ENCODE peak calls at places on chromosome 3, in four cellular contexts. U is left ventricle myocardium inferior; M is CD4-positive, alpha-beta memory T cell; C is CD8-positive, alpha-beta memory T cell. D is an unnamed sample.

GRCh38 chr3:144546539-144546938 is 574.9 kb downstream of the DIPK2A start:
- DNase-seq in U (no peak), M (no peak), C (no peak), D (no peak)

GRCh38 chr3:13540332-13540995 is 8.5 kb upstream of the FBLN2 start:
- DNase-seq in U (peak; percentile 60), M (no peak), C (no peak), D (no peak)

GRCh38 chr3:127037423-127037841 is 54.5 kb downstream of the PLXNA1 start:
- DNase-seq in U (peak; percentile 14), M (no peak), C (no peak), D (no peak)

GRCh38 chr3:196496183-196496582 is 7.4 kb downstream of the RNF168 start:
- DNase-seq in U (no peak), M (no peak), C (no peak), D (no peak)

GRCh38 chr3:193552911-193553310 is 1.8 kb downstream of the ATP13A4 start:
- DNase-seq in U (no peak), M (no peak), C (no peak), D (no peak)

GRCh38 chr3:42884324-42884723 is 8.6 kb upstream of the CYP8B1 start:
- DNase-seq in U (no peak), M (no peak), C (no peak), D (no peak)

GRCh38 chr3:132253262-132253878 is 63.8 kb upstream of the ACP3 start:
- DNase-seq in U (no peak), M (no peak), C (no peak), D (no peak)

GRCh38 chr3:55630921-55631299 is 143.8 kb upstream of the WNT5A start:
- DNase-seq in U (no peak), M (no peak), C (no peak), D (no peak)

GRCh38 chr3:9218514-9218846 is 31.0 kb downstream of the SRGAP3 start:
- DNase-seq in U (no peak), M (no peak), C (no peak), D (no peak)

DNA sequence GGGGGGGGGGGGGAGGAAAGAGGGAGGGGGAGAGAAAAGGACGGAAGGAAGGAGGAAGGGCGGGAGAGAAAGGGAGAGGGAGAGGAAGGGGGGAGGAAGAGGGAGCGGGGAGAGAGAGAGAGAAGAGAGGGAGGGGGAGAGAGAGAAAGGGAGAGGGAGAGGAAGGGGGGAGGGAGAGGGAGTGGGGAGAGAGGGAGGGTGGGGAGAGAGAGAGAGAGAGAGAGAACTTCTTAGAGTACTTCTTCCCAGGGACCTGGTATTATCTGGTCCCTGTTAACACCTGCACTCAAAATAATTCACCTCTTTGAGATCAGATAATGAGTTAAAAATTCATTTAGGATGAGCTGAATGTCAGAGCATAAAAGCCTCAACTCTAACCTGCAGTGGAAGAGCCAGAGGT is 1.1 kb downstream of the SEC13 start:
- DNase-seq in U (no peak), M (no peak), C (no peak), D (no peak)
- H3K4me3 ChIP-seq in U (peak overlapping the region; percentile 100), M (peak overlapping the region; percentile 95), C (peak overlapping the region; percentile 94), D (peak overlapping the region; percentile 98)

GRCh38 chr3:49727154-49727923 is 3.6 kb upstream of the GMPPB start:
- DNase-seq in U (peak; percentile 14), M (no peak), C (no peak), D (no peak)

GRCh38 chr3:49727924-49728361 is 4.2 kb upstream of the GMPPB start:
- DNase-seq in U (no peak), M (no peak), C (no peak), D (no peak)

GRCh38 chr3:49723631-49724551 is at the start of gene GMPPB:
- DNase-seq in U (peak; percentile 98), M (peak; percentile 92), C (peak; percentile 92), D (peak; percentile 87)

GRCh38 chr3:49724586-49724985 is 835 bp upstream of the GMPPB start:
- DNase-seq in U (peak; percentile 15), M (peak; percentile 84), C (peak; percentile 33), D (peak; percentile 39)

DNA sequence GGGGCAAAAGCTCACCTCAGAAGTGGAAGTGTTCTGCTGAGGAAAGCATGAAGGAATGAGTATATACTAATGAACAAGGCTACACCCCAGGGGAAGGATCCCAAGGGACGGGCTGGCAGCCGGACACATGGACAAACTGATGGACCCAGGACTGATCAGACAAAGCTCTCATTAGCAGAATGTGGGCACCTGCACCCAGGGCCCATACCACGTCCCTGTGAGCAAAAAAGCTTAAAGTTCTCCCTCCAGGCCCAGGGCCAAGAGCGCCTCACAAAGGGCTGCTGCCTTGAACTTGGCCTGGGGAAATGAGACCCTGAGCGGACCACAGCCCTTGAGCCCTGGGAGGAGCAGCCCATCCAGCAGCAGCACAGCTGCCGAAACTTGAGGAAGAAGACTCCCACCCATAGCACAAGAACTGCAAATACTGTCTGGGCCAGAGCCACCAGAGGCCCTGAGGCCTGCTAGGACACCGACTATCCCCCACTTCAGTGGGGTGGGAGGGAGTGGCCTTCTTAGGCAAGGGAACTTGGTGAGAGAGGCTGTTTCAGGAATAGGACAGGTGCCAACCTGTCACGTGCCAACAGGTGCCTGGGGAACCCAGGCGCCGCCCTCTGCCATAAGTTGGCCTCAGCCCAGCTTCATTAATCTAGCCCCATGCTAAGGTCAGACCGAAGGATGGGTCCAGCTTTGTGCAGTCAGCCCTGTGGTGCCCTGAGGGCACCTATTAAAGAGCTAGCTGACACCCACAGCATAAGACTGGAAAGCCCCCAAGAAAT is 2.3 kb upstream of the GMPPB start:
- DNase-seq in U (peak; percentile 12), M (no peak), C (no peak), D (no peak)
- H3K27ac ChIP-seq in U (peak overlapping the region; percentile 96), M (peak overlapping the region; percentile 99), C (no peak overlapping the region), D (peak overlapping the region; percentile 95)

DNA sequence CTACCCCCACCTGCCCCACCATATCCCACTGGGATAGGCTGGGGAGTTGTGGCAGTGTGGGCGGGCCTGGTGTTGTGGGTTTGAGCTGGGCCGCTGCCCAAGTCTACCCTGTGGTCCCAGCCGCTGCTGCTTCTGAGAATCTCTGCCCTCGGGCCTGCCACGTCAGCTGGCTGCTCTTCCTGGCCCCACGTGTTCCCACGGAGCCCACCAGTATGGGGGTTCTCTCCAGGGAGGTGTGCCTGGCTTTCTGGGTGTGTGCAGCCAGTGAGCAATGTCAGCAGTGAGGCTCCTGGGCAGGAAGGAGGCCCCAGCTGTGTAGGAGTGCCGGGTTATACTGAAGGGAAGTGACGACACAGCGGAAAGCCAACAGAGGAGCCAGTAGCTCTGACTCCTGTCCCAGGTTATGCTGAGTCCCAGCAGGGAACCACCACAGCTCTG is 10.5 kb downstream of the GNAI2 start:
- DNase-seq in U (peak; percentile 50), M (peak; percentile 95), C (peak; percentile 73), D (peak; percentile 72)
- H3K4me3 ChIP-seq in U (peak overlapping the region; percentile 65), M (peak overlapping the region; percentile 44), C (peak overlapping the region; percentile 59), D (peak overlapping the region; percentile 23)

DNA sequence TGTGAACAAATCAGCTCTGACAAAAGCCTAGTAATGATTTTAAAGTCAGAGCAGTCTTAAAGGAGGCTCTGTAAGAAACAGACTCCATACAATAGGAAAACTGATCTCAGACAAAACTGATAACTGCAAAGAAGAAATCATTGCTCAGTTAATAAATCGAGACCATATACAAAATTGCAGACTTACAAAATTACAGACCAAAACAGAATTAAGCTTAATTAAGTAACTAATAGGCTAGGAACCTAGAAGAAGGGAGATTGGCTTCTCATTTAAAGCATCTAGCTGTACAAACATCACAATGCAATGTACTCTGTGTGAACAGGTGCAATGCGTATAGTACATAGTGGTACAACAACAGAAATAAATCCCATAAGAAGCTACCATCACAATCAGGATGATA is 46.3 kb downstream of the ZBTB20 start:
- DNase-seq in U (no peak), M (no peak), C (no peak), D (no peak)
- H3K27ac ChIP-seq in U (peak overlapping the region; percentile 82), M (no peak overlapping the region), C (no peak overlapping the region), D (peak overlapping the region; percentile 14)

GRCh38 chr3:122246214-122246613 is 62.7 kb downstream of the CASR start:
- DNase-seq in U (no peak), M (no peak), C (no peak), D (no peak)
- H3K4me3 ChIP-seq in U (peak overlapping the region; percentile 19), M (peak overlapping the region; percentile 38), C (peak overlapping the region; percentile 33), D (no peak overlapping the region)

DNA sequence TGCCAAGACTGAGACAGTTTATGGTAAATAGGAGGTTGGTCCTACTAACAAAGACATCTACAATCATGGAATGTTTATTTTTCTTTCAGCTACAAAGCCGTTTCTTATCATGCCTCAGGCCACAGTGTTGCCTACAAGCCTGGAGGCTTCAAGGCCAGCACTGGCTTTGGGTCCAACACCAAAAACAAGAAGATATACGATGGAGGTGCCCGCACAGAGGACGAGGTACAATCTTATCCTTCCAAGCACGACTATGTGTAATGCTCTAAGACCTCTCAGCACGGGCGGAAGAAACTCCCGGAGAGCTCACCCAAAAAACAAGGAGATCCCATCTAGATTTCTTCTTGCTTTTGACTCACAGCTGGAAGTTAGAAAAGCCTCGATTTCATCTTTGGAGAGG is 20.9 kb downstream of the CLDN18 start:
- DNase-seq in U (no peak), M (no peak), C (no peak), D (no peak)
- H3K27ac ChIP-seq in U (no peak overlapping the region), M (no peak overlapping the region), C (no peak overlapping the region), D (no peak overlapping the region)

DNA sequence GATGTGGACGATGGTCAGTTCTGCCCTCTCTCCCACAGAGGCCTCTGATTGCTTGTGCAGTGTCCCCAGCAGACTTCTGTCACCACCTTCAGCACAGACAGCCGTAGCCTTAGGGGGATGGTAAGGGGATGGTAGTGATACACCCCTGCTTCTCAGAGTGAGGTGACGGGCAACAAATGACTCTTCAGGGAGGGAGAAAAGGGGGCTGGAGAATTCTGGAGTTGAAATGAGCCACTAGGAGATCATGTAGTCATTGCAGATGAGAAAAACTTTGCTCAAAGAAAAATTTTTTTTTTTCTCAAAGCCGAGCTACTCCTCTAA is 29.6 kb upstream of the TIMP4 start:
- DNase-seq in U (no peak), M (no peak), C (no peak), D (no peak)
- H3K4me3 ChIP-seq in U (no peak overlapping the region), M (no peak overlapping the region), C (no peak overlapping the region), D (no peak overlapping the region)

DNA sequence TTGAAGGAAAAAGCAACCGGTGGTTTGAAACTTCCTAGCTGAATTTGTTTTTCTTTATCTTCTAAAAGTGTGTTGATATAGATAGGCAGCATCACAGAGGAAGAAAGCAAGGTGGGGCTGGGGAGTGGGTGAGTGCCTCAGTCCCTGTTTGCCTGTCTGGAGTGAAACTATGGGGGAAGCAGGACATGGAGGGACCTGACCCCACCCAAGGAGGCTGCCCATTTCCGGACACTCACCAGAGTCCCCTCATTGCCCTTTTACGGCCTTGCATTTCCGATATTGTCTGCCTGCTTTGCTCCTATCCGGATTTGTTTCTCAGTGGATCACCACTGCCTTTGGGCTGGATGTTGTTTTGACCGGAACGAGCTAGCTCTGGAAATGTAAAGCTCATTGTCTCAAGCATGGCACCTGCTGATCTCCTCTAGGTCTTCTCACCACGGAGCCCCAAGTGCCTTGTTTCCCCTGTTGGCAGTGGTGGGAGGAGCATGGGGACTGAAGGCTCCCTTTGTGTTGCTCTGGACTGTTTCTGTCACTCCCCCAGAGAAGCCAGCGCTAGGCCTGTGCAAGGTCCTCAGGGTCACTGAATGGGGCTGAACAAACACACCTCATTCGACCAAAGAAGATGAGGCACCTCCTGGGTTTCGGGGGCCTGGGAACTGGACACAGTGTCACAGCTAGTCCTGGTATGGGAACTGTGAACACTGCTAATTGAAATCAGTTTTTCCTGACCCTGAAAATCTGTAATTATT is 7.0 kb downstream of the CLDN11 start:
- DNase-seq in U (no peak), M (no peak), C (no peak), D (no peak)
- H3K27ac ChIP-seq in U (peak overlapping the region; percentile 34), M (no peak overlapping the region), C (no peak overlapping the region), D (no peak overlapping the region)

D was measured in effector memory CD4-positive, alpha-beta T cell.